ENCODE peak calls at places on chromosomes 1 and 21, in four cellular contexts. R, F, U and A are unnamed samples.

GRCh38 chr1:234240680-234241079 is 132.6 kb upstream of the COA6 start:
- DNase-seq in R (no peak), F (no peak), U (no peak), A (no peak)

GRCh38 chr1:118990513-118991131 is 2.5 kb upstream of the TBX15 start:
- DNase-seq in R (no peak), F (no peak), U (no peak), A (no peak)

GRCh38 chr1:22108343-22109135 is 34.4 kb downstream of the WNT4 start:
- DNase-seq in R (peak), F (no peak), U (no peak), A (no peak)

GRCh38 chr1:28157901-28158300 is 18.6 kb downstream of the PTAFR start:
- DNase-seq in R (no peak), F (no peak), U (no peak), A (no peak)

GRCh38 chr1:53501065-53502005 is 42.1 kb downstream of the DMRTB1 start:
- DNase-seq in R (no peak), F (no peak), U (no peak), A (no peak)

GRCh38 chr1:117036018-117036421 is 24.1 kb upstream of the TTF2 start:
- DNase-seq in R (no peak), F (no peak), U (no peak), A (no peak)

GRCh38 chr1:169460193-169460833 is 25.4 kb downstream of the SLC19A2 start:
- DNase-seq in R (no peak), F (no peak), U (peak), A (no peak)

GRCh38 chr21:37593015-37593414 is 226.4 kb downstream of the DYRK1A start:
- DNase-seq in R (no peak), F (no peak), U (no peak), A (no peak)

GRCh38 chr1:199463521-199464127 is 563.9 kb upstream of the NR5A2 start:
- DNase-seq in R (no peak), F (peak), U (peak), A (no peak)

GRCh38 chr1:1517973-1518620 is 6.1 kb downstream of the ATAD3A start:
- DNase-seq in R (no peak), F (no peak), U (no peak), A (no peak)

GRCh38 chr1:202117898-202118371 is 4.8 kb upstream of the GPR37L1 start:
- DNase-seq in R (no peak), F (no peak), U (no peak), A (no peak)

GRCh38 chr1:115233598-115233997 is 104.5 kb downstream of the NGF start:
- DNase-seq in R (no peak), F (no peak), U (no peak), A (no peak)

GRCh38 chr1:56301791-56302190 is 277.6 kb downstream of the PLPP3 start:
- DNase-seq in R (no peak), F (no peak), U (no peak), A (no peak)

GRCh38 chr1:151989131-151989868 is 4.4 kb downstream of the S100A10 start:
- DNase-seq in R (no peak), F (no peak), U (peak), A (no peak)

GRCh38 chr1:244712669-244713068 is 59.7 kb downstream of the DESI2 start:
- DNase-seq in R (no peak), F (no peak), U (no peak), A (no peak)

GRCh38 chr1:211332839-211333238 is 6.2 kb downstream of the TRAF5 start:
- DNase-seq in R (no peak), F (no peak), U (no peak), A (no peak)

GRCh38 chr1:20361401-20361800 is 70.7 kb downstream of the VWA5B1 start:
- DNase-seq in R (no peak), F (no peak), U (no peak), A (no peak)